ENCODE peak calls at places on chromosomes 2 and 18, in five cellular contexts. L is neuronal stem cell; F is WTC11; T is head of caudate nucleus; P is CD4-positive, CD25-positive, alpha-beta regulatory T cell. M is an unnamed sample.

GRCh38 chr18:25171334-25171733 is 180.6 kb downstream of the ZNF521 start:
- DNase-seq in L (no peak), P (no peak), T (no peak), F (no peak), M (no peak)

GRCh38 chr18:63216911-63217311 is 102.7 kb downstream of the BCL2 start:
- DNase-seq in P (peak), F (no peak), L (no peak), T (no peak), M (no peak)

GRCh38 chr2:115084446-115084845 is 642.0 kb downstream of the DPP10 start:
- DNase-seq in F (no peak), T (no peak), L (no peak), P (no peak), M (no peak)

GRCh38 chr2:8310557-8311455 is 371.1 kb upstream of the ID2 start:
- DNase-seq in L (no peak), F (no peak), P (peak), T (no peak), M (no peak)

GRCh38 chr2:229174794-229175529 is 96.1 kb downstream of the PID1 start:
- DNase-seq in F (no peak), L (no peak), T (no peak), P (no peak), M (no peak)

GRCh38 chr2:81481994-81482368 is 1177.4 kb upstream of the LRRTM1 start:
- DNase-seq in T (no peak), P (no peak), L (no peak), F (no peak), M (no peak)

GRCh38 chr2:231604101-231604684 is 11.5 kb downstream of the TEX44 start:
- DNase-seq in T (peak), L (no peak), F (peak), P (no peak), M (no peak)

GRCh38 chr2:72937356-72937669 is 20.0 kb downstream of the EMX1 start:
- DNase-seq in P (no peak), F (no peak), L (no peak), T (no peak), M (no peak)

GRCh38 chr2:165240927-165241326 is 1.7 kb downstream of the SCN2A start:
- DNase-seq in T (no peak), F (no peak), L (no peak), P (no peak), M (no peak)

GRCh38 chr18:21747764-21748693 is 7.4 kb downstream of the MIB1 start:
- DNase-seq in P (peak), F (no peak), T (no peak), L (no peak), M (no peak)

GRCh38 chr2:232300894-232301387 is 77.6 kb upstream of the ALPP start:
- DNase-seq in T (no peak), L (no peak), F (no peak), P (no peak), M (no peak)

GRCh38 chr2:204988836-204989235 is 443.6 kb downstream of the PARD3B start:
- DNase-seq in L (no peak), P (peak), T (no peak), F (no peak), M (no peak)

GRCh38 chr18:22822841-22823508 is 110.2 kb upstream of the RBBP8 start:
- DNase-seq in P (no peak), L (no peak), F (no peak), T (no peak), M (no peak)

GRCh38 chr2:42974303-42974696 is 181.9 kb upstream of the HAAO start:
- DNase-seq in P (no peak), L (no peak), T (no peak), F (no peak), M (no peak)

GRCh38 chr18:27378396-27379094 is 193.4 kb upstream of the CHST9 start:
- DNase-seq in F (no peak), T (no peak), L (no peak), P (no peak), M (no peak)

GRCh38 chr2:165833156-165833555 is 39.1 kb upstream of the GALNT3 start:
- DNase-seq in L (no peak), P (no peak), T (no peak), F (no peak), M (no peak)

GRCh38 chr2:42125887-42126594 is 43.1 kb upstream of the EML4 start:
- DNase-seq in T (no peak), F (no peak), L (no peak), P (no peak), M (no peak)

GRCh38 chr2:20507711-20508110 is 60.8 kb downstream of the RHOB start:
- DNase-seq in L (no peak), F (no peak), P (no peak), T (no peak), M (no peak)

GRCh38 chr2:224360801-224361251 is 41.1 kb downstream of the FAM124B start:
- DNase-seq in P (no peak), F (no peak), L (no peak), T (no peak), M (no peak)

GRCh38 chr18:77131100-77131651 is 1.4 kb downstream of the MBP start:
- DNase-seq in L (no peak), T (no peak), F (no peak), P (peak), M (no peak)

M was measured in HEK293T.